ENCODE peak calls at places on chromosomes 11 and 22, in eight cellular contexts. E is mammary epithelial cell, W is tibial nerve, L is esophagus squamous epithelium, S is left lung, Z is heart right ventricle, P is colonic mucosa, Y is Peyer's patch. J is an unnamed sample.

GRCh38 chr11:30724274-30724673 is 138.1 kb upstream of the MPPED2 start:
- DNase-seq in Y (no peak), P (no peak), L (no peak), E (no peak), S (no peak), Z (no peak), W (no peak), J (no peak)

GRCh38 chr11:45869551-45869950 is 15.9 kb upstream of the MAPK8IP1 start:
- DNase-seq in Y (no peak), P (no peak), Z (no peak), E (no peak), W (no peak), L (no peak), S (no peak), J (no peak)

GRCh38 chr11:45321031-45321595 is 35.0 kb upstream of the SYT13 start:
- DNase-seq in Y (no peak), L (no peak), Z (no peak), E (no peak), P (no peak), S (no peak), W (no peak), J (peak; percentile 27)

GRCh38 chr11:2806351-2807058 is 79.1 kb downstream of the CDKN1C start:
- DNase-seq in S (no peak), L (no peak), E (no peak), W (no peak), P (peak; percentile 19), Z (no peak), Y (peak; percentile 42), J (peak; percentile 54)

GRCh38 chr11:128731041-128731663 is 37.3 kb downstream of the FLI1 start:
- DNase-seq in L (no peak), Z (no peak), Y (peak; percentile 76), S (no peak), W (no peak), E (no peak), P (no peak), J (no peak)

GRCh38 chr22:19815093-19815822 is 39.4 kb downstream of the GNB1L start:
- DNase-seq in W (no peak), Z (no peak), L (no peak), Y (no peak), P (no peak), E (no peak), S (peak; percentile 28), J (peak; percentile 39)

GRCh38 chr11:12787847-12788246 is 113.6 kb downstream of the TEAD1 start:
- DNase-seq in S (no peak), Z (no peak), P (no peak), L (no peak), E (peak; percentile 45), W (no peak), Y (no peak), J (no peak)

GRCh38 chr11:16902182-16902581 is 112.0 kb downstream of the PLEKHA7 start:
- DNase-seq in S (no peak), E (peak; percentile 99), L (no peak), Z (no peak), Y (no peak), W (no peak), P (no peak), J (no peak)

GRCh38 chr11:64723907-64724862 is 1.2 kb upstream of the NRXN2 start:
- DNase-seq in S (no peak), P (no peak), L (no peak), Z (no peak), W (no peak), E (no peak), Y (no peak), J (no peak)

GRCh38 chr11:44186531-44186930 is 91.1 kb downstream of the EXT2 start:
- DNase-seq in Y (no peak), W (no peak), P (no peak), E (no peak), Z (no peak), S (no peak), L (no peak), J (no peak)

GRCh38 chr11:55726715-55727324 is 46.4 kb upstream of the OR5D13 start:
- DNase-seq in S (no peak), Z (no peak), P (no peak), L (no peak), Y (no peak), W (no peak), E (no peak), J (no peak)

GRCh38 chr11:47184711-47185304 is 1.4 kb downstream of the PACSIN3 start:
- DNase-seq in L (no peak), S (no peak), W (no peak), Z (no peak), P (no peak), Y (no peak), E (no peak), J (peak; percentile 83)

GRCh38 chr11:26946209-26946828 is 47.6 kb upstream of the FIBIN start:
- DNase-seq in E (peak; percentile 71), L (no peak), W (no peak), Z (no peak), S (no peak), Y (no peak), P (no peak), J (no peak)

GRCh38 chr11:124841186-124841585 is 24.0 kb upstream of the ROBO3 start:
- DNase-seq in W (no peak), Y (no peak), P (no peak), Z (no peak), E (peak; percentile 20), S (no peak), L (no peak), J (no peak)

GRCh38 chr11:64609436-64610047 is 18.5 kb downstream of the SLC22A12 start:
- DNase-seq in W (no peak), E (no peak), Z (no peak), S (no peak), P (no peak), L (no peak), Y (no peak), J (no peak)

GRCh38 chr11:71307811-71308645 is 55.7 kb upstream of the SHANK2 start:
- DNase-seq in L (no peak), Y (peak; percentile 5), P (peak; percentile 9), W (no peak), E (no peak), Z (no peak), S (peak; percentile 19), J (peak; percentile 16)

GRCh38 chr11:102266111-102266510 is 51.2 kb upstream of the BIRC3 start:
- DNase-seq in Z (no peak), W (no peak), L (no peak), S (no peak), Y (no peak), P (no peak), E (no peak), J (no peak)

GRCh38 chr22:36770116-36770945 is 5.6 kb downstream of the IFT27 start:
- DNase-seq in L (no peak), Y (peak; percentile 30), Z (no peak), P (no peak), W (no peak), E (no peak), S (peak; percentile 19), J (peak; percentile 59)

GRCh38 chr11:121801796-121802195 is 314.2 kb downstream of the BLID start:
- DNase-seq in W (no peak), Z (no peak), S (no peak), Y (no peak), E (no peak), P (no peak), L (no peak), J (no peak)
- H3K4me3 ChIP-seq in W (no peak overlapping the region), Z (no peak overlapping the region), S (no peak overlapping the region), Y (no peak overlapping the region), E (no peak overlapping the region), P (no peak overlapping the region), L (no peak overlapping the region), J (no peak overlapping the region)

GRCh38 chr22:47920380-47920959 is 1158.0 kb downstream of the TBC1D22A start:
- DNase-seq in Z (no peak), S (no peak), E (no peak), P (no peak), W (no peak), Y (no peak), L (no peak), J (no peak)
- H3K9me3 ChIP-seq in Z (no peaks in the 10 kb centered on the region), S (no peaks in the 10 kb centered on the region), E (peaks cover 29% of the 10 kb centered on the region), P (no peaks in the 10 kb centered on the region), W (no peaks in the 10 kb centered on the region), Y (no peaks in the 10 kb centered on the region), L (no peaks in the 10 kb centered on the region), J (no peaks in the 10 kb centered on the region)

GRCh38 chr11:115098037-115098436 is 406.2 kb downstream of the CADM1 start:
- DNase-seq in P (no peak), E (no peak), Y (no peak), W (no peak), Z (no peak), L (no peak), S (no peak), J (no peak)

GRCh38 chr11:115104851-115105453 is 399.3 kb downstream of the CADM1 start:
- DNase-seq in Z (no peak), P (no peak), E (no peak), S (no peak), L (no peak), Y (no peak), W (no peak), J (no peak)

GRCh38 chr11:115100706-115101105 is 403.5 kb downstream of the CADM1 start:
- DNase-seq in Y (no peak), E (no peak), L (no peak), Z (no peak), S (no peak), P (no peak), W (no peak), J (no peak)

GRCh38 chr11:115103921-115104320 is 400.3 kb downstream of the CADM1 start:
- DNase-seq in L (no peak), P (no peak), W (no peak), S (no peak), Y (no peak), Z (no peak), E (no peak), J (no peak)
- TF ChIP-seq CTCF in L (no peak), P (no peak), W (no peak), S (no peak), Y (no peak), Z (no peak), E (no peak), J (no peak)

GRCh38 chr22:22129387-22129786 is 115.2 kb upstream of the VPREB1 start:
- DNase-seq in L (no peak), Z (no peak), E (no peak), P (no peak), W (no peak), Y (no peak), S (no peak), J (no peak)

GRCh38 chr22:22130956-22131355 is 113.6 kb upstream of the VPREB1 start:
- DNase-seq in L (no peak), P (no peak), Z (no peak), Y (no peak), W (no peak), S (no peak), E (no peak), J (no peak)

GRCh38 chr22:22127100-22127499 is 117.5 kb upstream of the VPREB1 start:
- DNase-seq in E (no peak), Y (no peak), L (no peak), W (no peak), P (no peak), Z (no peak), S (no peak), J (no peak)

GRCh38 chr22:22125579-22126468 is 118.8 kb upstream of the VPREB1 start:
- DNase-seq in P (no peak), S (no peak), Y (no peak), E (no peak), W (no peak), Z (no peak), L (no peak), J (no peak)

GRCh38 chr22:22128440-22128839 is 116.1 kb upstream of the VPREB1 start:
- DNase-seq in Z (no peak), W (no peak), E (no peak), P (no peak), Y (no peak), S (no peak), L (no peak), J (no peak)
- H3K4me3 ChIP-seq in Z (no peak overlapping the region), W (no peak overlapping the region), E (no peak overlapping the region), P (no peak overlapping the region), Y (no peak overlapping the region), S (no peak overlapping the region), L (no peak overlapping the region), J (no peak overlapping the region)

J was measured in tibial artery.